ENCODE peak calls at places on chromosomes 2 and 18, in five cellular contexts. One of them, this sample, is unnamed.

GRCh38 chr2:42100696-42101585 is 53.1 kb downstream of the PKDCC start:
- DNase-seq in PC-9: peak
- DNase-seq in PC-3: peak
- DNase-seq in A673: peak
- DNase-seq in hepatocyte: peak
- DNase-seq in this sample: no peak

GRCh38 chr2:188293601-188294482 is 2.2 kb downstream of the GULP1 start:
- DNase-seq in PC-9: peak
- DNase-seq in hepatocyte: peak
- DNase-seq in PC-3: peak
- DNase-seq in A673: peak
- DNase-seq in this sample: no peak

GRCh38 chr18:50097702-50098101 is 97.2 kb downstream of the MYO5B start:
- DNase-seq in PC-9: peak
- DNase-seq in A673: no peak
- DNase-seq in PC-3: peak
- DNase-seq in hepatocyte: no peak
- DNase-seq in this sample: no peak

GRCh38 chr2:72236445-72237067 is 88.9 kb upstream of the CYP26B1 start:
- DNase-seq in PC-9: peak
- DNase-seq in hepatocyte: no peak
- DNase-seq in PC-3: peak
- DNase-seq in A673: peak
- DNase-seq in this sample: no peak

GRCh38 chr2:32715391-32715841 is 87.6 kb downstream of the TTC27 start:
- DNase-seq in hepatocyte: no peak
- DNase-seq in A673: no peak
- DNase-seq in PC-9: no peak
- DNase-seq in PC-3: no peak
- DNase-seq in this sample: no peak

GRCh38 chr18:74551936-74552555 is 17.7 kb downstream of the CNDP1 start:
- DNase-seq in PC-3: peak
- DNase-seq in hepatocyte: peak
- DNase-seq in PC-9: peak
- DNase-seq in A673: peak
- DNase-seq in this sample: peak

GRCh38 chr2:200447139-200447855 is 62.6 kb downstream of the KCTD18 start:
- DNase-seq in A673: no peak
- DNase-seq in PC-9: no peak
- DNase-seq in hepatocyte: no peak
- DNase-seq in PC-3: peak
- DNase-seq in this sample: no peak

GRCh38 chr2:167626301-167626700 is 621.1 kb downstream of the STK39 start:
- DNase-seq in hepatocyte: no peak
- DNase-seq in A673: no peak
- DNase-seq in PC-9: no peak
- DNase-seq in PC-3: no peak
- DNase-seq in this sample: no peak

GRCh38 chr2:209426432-209426831 is 2.6 kb downstream of the MAP2 start:
- DNase-seq in PC-3: peak
- DNase-seq in PC-9: peak
- DNase-seq in A673: no peak
- DNase-seq in hepatocyte: no peak
- DNase-seq in this sample: no peak

GRCh38 chr2:199316851-199317250 is 140.9 kb downstream of the SATB2 start:
- DNase-seq in A673: no peak
- DNase-seq in hepatocyte: no peak
- DNase-seq in PC-9: no peak
- DNase-seq in PC-3: no peak
- DNase-seq in this sample: no peak

GRCh38 chr18:79509536-79509930 is 113.8 kb downstream of the NFATC1 start:
- DNase-seq in hepatocyte: no peak
- DNase-seq in PC-3: no peak
- DNase-seq in A673: no peak
- DNase-seq in PC-9: no peak
- DNase-seq in this sample: no peak

GRCh38 chr2:9212010-9212638 is 5.5 kb downstream of the ASAP2 start:
- DNase-seq in PC-9: no peak
- DNase-seq in A673: no peak
- DNase-seq in hepatocyte: peak
- DNase-seq in PC-3: peak
- DNase-seq in this sample: no peak

GRCh38 chr2:102112692-102113665 is 29.6 kb upstream of the IL1R1 start:
- DNase-seq in PC-3: no peak
- DNase-seq in PC-9: no peak
- DNase-seq in hepatocyte: no peak
- DNase-seq in A673: no peak
- DNase-seq in this sample: no peak

GRCh38 chr2:46814160-46814559 is 101.4 kb downstream of the MCFD2 start:
- DNase-seq in A673: no peak
- DNase-seq in hepatocyte: peak
- DNase-seq in PC-3: no peak
- DNase-seq in PC-9: no peak
- DNase-seq in this sample: no peak

GRCh38 chr2:163732718-163733117 is 3.1 kb downstream of the FIGN start:
- DNase-seq in PC-9: no peak
- DNase-seq in A673: no peak
- DNase-seq in PC-3: no peak
- DNase-seq in hepatocyte: no peak
- DNase-seq in this sample: no peak

GRCh38 chr2:55057474-55057873 is 7.2 kb upstream of the RTN4 start:
- DNase-seq in PC-9: no peak
- DNase-seq in hepatocyte: no peak
- DNase-seq in PC-3: no peak
- DNase-seq in A673: no peak
- DNase-seq in this sample: no peak

GRCh38 chr2:11998218-11998617 is 251.8 kb downstream of the LPIN1 start:
- DNase-seq in PC-9: no peak
- DNase-seq in hepatocyte: no peak
- DNase-seq in A673: no peak
- DNase-seq in PC-3: peak
- DNase-seq in this sample: peak

GRCh38 chr2:159010963-159011362 is 42.5 kb downstream of the TANC1 start:
- DNase-seq in PC-3: no peak
- DNase-seq in PC-9: no peak
- DNase-seq in hepatocyte: no peak
- DNase-seq in A673: no peak
- DNase-seq in this sample: no peak

GRCh38 chr2:162475661-162476060 is 131.7 kb downstream of the GCA start:
- DNase-seq in hepatocyte: peak
- DNase-seq in PC-9: no peak
- DNase-seq in PC-3: peak
- DNase-seq in A673: no peak
- DNase-seq in this sample: no peak

GRCh38 chr2:201779996-201780673 is 598 bp downstream of the ALS2 start:
- DNase-seq in PC-3: peak
- DNase-seq in A673: peak
- DNase-seq in hepatocyte: peak
- DNase-seq in PC-9: no peak
- DNase-seq in this sample: no peak

GRCh38 chr2:71483246-71483645 is 29.9 kb downstream of the DYSF start:
- DNase-seq in PC-9: no peak
- DNase-seq in PC-3: no peak
- DNase-seq in A673: no peak
- DNase-seq in hepatocyte: no peak
- DNase-seq in this sample: no peak

GRCh38 chr2:205086689-205087088 is 541.4 kb downstream of the PARD3B start:
- DNase-seq in PC-3: no peak
- DNase-seq in A673: peak
- DNase-seq in PC-9: no peak
- DNase-seq in hepatocyte: no peak
- DNase-seq in this sample: no peak

GRCh38 chr2:184599054-184599874 is 935 bp downstream of the ZNF804A start:
- DNase-seq in A673: peak
- DNase-seq in hepatocyte: no peak
- DNase-seq in PC-9: no peak
- DNase-seq in PC-3: no peak
- DNase-seq in this sample: no peak

GRCh38 chr2:184598313-184599053 is at the start of gene ZNF804A:
- DNase-seq in PC-9: peak
- DNase-seq in hepatocyte: peak
- DNase-seq in PC-3: peak
- DNase-seq in A673: peak
- DNase-seq in this sample: no peak

GRCh38 chr2:184596819-184597411 is 1.4 kb upstream of the ZNF804A start:
- DNase-seq in PC-9: no peak
- DNase-seq in hepatocyte: no peak
- DNase-seq in A673: peak
- DNase-seq in PC-3: peak
- DNase-seq in this sample: no peak

GRCh38 chr2:184597996-184598312 is 375 bp upstream of the ZNF804A start:
- DNase-seq in PC-9: no peak
- DNase-seq in A673: no peak
- DNase-seq in PC-3: no peak
- DNase-seq in hepatocyte: no peak
- DNase-seq in this sample: no peak

DNA sequence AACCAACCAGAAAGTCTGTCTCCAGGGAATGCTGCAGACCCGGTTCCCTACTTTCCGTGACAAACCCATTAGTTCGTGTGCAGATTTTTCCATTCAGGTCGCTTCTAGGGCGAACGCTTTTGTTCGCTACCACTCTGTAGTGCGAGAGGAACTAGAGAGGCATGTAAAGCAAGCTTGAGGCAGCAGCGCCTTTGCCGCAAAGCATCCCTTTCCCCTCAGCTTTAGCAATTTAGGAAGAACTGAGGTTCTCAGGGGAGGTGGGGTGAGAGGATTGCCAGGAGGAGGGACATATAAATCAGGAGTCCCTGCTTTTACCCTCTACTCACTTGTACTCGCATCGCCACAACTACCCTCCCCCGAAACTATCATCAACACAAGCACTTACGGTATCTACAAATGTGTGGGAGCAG is 753 bp upstream of the ZNF804A start:
- DNase-seq in hepatocyte: peak
- DNase-seq in A673: peak
- DNase-seq in PC-9: no peak
- DNase-seq in PC-3: no peak
- DNase-seq in this sample: no peak
- TF ChIP-seq EZH2 in hepatocyte: peak
- TF ChIP-seq EZH2 in A673: no peak
- TF ChIP-seq EZH2 in PC-9: no peak
- TF ChIP-seq EZH2 in PC-3: no peak
- TF ChIP-seq EZH2 in this sample: no peak

GRCh38 chr18:48132993-48133674 is 202.7 kb upstream of the SMAD2 start:
- DNase-seq in PC-3: no peak
- DNase-seq in A673: no peak
- DNase-seq in hepatocyte: no peak
- DNase-seq in PC-9: no peak
- DNase-seq in this sample: no peak

GRCh38 chr18:48134609-48135008 is 204.2 kb upstream of the SMAD2 start:
- DNase-seq in PC-9: no peak
- DNase-seq in hepatocyte: no peak
- DNase-seq in PC-3: no peak
- DNase-seq in A673: no peak
- DNase-seq in this sample: no peak

GRCh38 chr18:48136051-48136543 is 205.6 kb upstream of the SMAD2 start:
- DNase-seq in PC-3: no peak
- DNase-seq in hepatocyte: no peak
- DNase-seq in PC-9: no peak
- DNase-seq in A673: no peak
- DNase-seq in this sample: no peak

GRCh38 chr18:48135436-48135966 is 205.0 kb upstream of the SMAD2 start:
- DNase-seq in PC-3: no peak
- DNase-seq in PC-9: no peak
- DNase-seq in A673: no peak
- DNase-seq in hepatocyte: no peak
- DNase-seq in this sample: no peak

DNA sequence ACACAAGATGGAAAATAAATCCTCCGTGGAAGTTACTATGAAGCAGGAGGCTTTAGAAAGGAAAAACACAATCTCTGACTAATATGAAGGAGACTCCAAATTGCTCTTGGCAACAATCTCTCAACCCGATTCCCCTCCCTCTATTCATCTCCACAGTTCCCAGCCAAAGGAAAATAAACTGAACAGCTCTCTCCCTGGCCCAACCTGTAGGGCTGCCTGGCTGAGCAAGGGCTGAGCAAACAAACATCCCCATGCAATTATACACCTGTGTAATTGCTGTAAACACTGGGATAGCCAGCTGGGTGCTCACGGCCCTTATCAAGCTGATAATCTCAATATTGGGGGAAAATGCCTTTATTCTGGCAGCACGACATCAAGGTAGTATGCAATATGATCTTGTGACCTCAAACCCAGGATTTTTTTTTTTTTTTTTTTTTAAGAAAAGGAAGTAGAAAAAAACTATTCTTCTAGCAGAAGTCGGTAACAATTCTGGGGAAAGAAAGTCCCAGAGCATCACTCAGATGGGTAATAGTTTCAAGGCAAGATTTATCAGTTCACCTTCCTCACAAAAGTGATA is 203.3 kb upstream of the SMAD2 start:
- DNase-seq in PC-9: peak
- DNase-seq in A673: no peak
- DNase-seq in PC-3: peak
- DNase-seq in hepatocyte: peak
- DNase-seq in this sample: no peak
- H3K27ac ChIP-seq in PC-9: peak
- H3K27ac ChIP-seq in A673: no peak
- H3K27ac ChIP-seq in PC-3: peak
- H3K27ac ChIP-seq in hepatocyte: no peak
- H3K27ac ChIP-seq in this sample: no peak

GRCh38 chr2:193461431-193461946 is 1266.8 kb upstream of the TMEFF2 start:
- DNase-seq in PC-3: peak
- DNase-seq in A673: no peak
- DNase-seq in PC-9: no peak
- DNase-seq in hepatocyte: no peak
- DNase-seq in this sample: no peak

GRCh38 chr2:193467276-193467987 is 1272.7 kb upstream of the TMEFF2 start:
- DNase-seq in PC-9: no peak
- DNase-seq in PC-3: no peak
- DNase-seq in A673: no peak
- DNase-seq in hepatocyte: no peak
- DNase-seq in this sample: no peak

GRCh38 chr2:193463016-193463415 is 1268.3 kb upstream of the TMEFF2 start:
- DNase-seq in PC-9: no peak
- DNase-seq in PC-3: no peak
- DNase-seq in A673: peak
- DNase-seq in hepatocyte: no peak
- DNase-seq in this sample: no peak

DNA sequence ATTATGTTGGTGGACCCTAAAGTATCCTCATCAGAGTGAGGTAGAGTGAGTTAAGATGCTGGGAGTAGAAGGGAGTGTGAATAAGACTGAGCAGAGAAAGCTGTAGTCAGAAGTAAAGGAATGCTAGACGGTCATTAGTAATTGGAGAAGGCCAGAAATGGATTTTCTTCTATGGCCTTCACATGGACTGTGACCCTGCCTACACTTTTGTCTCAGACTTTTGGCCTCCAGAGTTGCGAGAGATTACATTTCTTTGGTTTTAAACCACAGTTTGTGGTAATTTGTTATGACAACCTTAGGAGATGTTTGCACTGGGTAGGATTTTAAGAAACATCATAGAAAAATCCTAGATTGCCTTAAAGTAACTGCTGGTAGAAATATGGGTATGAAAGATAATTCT is 1267.7 kb upstream of the TMEFF2 start:
- DNase-seq in PC-9: no peak
- DNase-seq in hepatocyte: no peak
- DNase-seq in A673: no peak
- DNase-seq in PC-3: no peak
- DNase-seq in this sample: no peak
- TF ChIP-seq EZH2 in PC-9: no peak
- TF ChIP-seq EZH2 in hepatocyte: no peak
- TF ChIP-seq EZH2 in A673: no peak
- TF ChIP-seq EZH2 in PC-3: no peak
- TF ChIP-seq EZH2 in this sample: no peak

GRCh38 chr18:13612111-13612997 is 114.0 kb downstream of the FAM210A start:
- DNase-seq in hepatocyte: no peak
- DNase-seq in PC-3: no peak
- DNase-seq in PC-9: no peak
- DNase-seq in A673: no peak
- DNase-seq in this sample: peak
- H3K27ac ChIP-seq in hepatocyte: peak
- H3K27ac ChIP-seq in PC-3: no peak
- H3K27ac ChIP-seq in PC-9: no peak
- H3K27ac ChIP-seq in A673: no peak
- H3K27ac ChIP-seq in this sample: peak